ENCODE peak calls at places on chromosomes 11 and 22, in four cellular contexts. One of them, this sample, is unnamed.
A peak's percentile ranks its signal among the peaks of the same experiment; 100 is the strongest.

GRCh38 chr11:121841487-121842167 is 274.4 kb downstream of the BLID start:
- DNase-seq in glutamatergic neuron: no peak
- DNase-seq in sigmoid colon: peak; percentile 63
- DNase-seq in fibroblast of lung: peak; percentile 63
- DNase-seq in this sample: no peak

GRCh38 chr11:108973402-108974119 is 308.7 kb downstream of the DDX10 start:
- DNase-seq in sigmoid colon: no peak
- DNase-seq in glutamatergic neuron: no peak
- DNase-seq in fibroblast of lung: peak; percentile 49
- DNase-seq in this sample: no peak

GRCh38 chr22:36432592-36433317 is 45.0 kb upstream of the MYH9 start:
- DNase-seq in glutamatergic neuron: no peak
- DNase-seq in fibroblast of lung: no peak
- DNase-seq in sigmoid colon: no peak
- DNase-seq in this sample: no peak

GRCh38 chr22:46081036-46081830 is 69.1 kb upstream of the PPARA start:
- DNase-seq in fibroblast of lung: no peak
- DNase-seq in sigmoid colon: peak; percentile 76
- DNase-seq in glutamatergic neuron: peak; percentile 12
- DNase-seq in this sample: peak; percentile 79

GRCh38 chr22:43740587-43741270 is 71.4 kb downstream of the EFCAB6 start:
- DNase-seq in fibroblast of lung: no peak
- DNase-seq in glutamatergic neuron: no peak
- DNase-seq in sigmoid colon: no peak
- DNase-seq in this sample: no peak

GRCh38 chr11:72328366-72329224 is 84.6 kb upstream of the PHOX2A start:
- DNase-seq in glutamatergic neuron: no peak
- DNase-seq in fibroblast of lung: peak; percentile 46
- DNase-seq in sigmoid colon: no peak
- DNase-seq in this sample: no peak

GRCh38 chr11:1513326-1514296 is 27.0 kb upstream of the MOB2 start:
- DNase-seq in glutamatergic neuron: no peak
- DNase-seq in sigmoid colon: no peak
- DNase-seq in fibroblast of lung: no peak
- DNase-seq in this sample: peak; percentile 28

GRCh38 chr11:91796999-91797398 is 427.6 kb upstream of the FAT3 start:
- DNase-seq in glutamatergic neuron: no peak
- DNase-seq in sigmoid colon: no peak
- DNase-seq in fibroblast of lung: peak; percentile 11
- DNase-seq in this sample: no peak

GRCh38 chr11:70548976-70549375 is 150.6 kb downstream of the CTTN start:
- DNase-seq in fibroblast of lung: no peak
- DNase-seq in sigmoid colon: no peak
- DNase-seq in glutamatergic neuron: no peak
- DNase-seq in this sample: no peak

GRCh38 chr11:117197516-117198456 is 1.4 kb upstream of the TAGLN start:
- DNase-seq in glutamatergic neuron: peak; percentile 66
- DNase-seq in fibroblast of lung: peak; percentile 45
- DNase-seq in sigmoid colon: peak; percentile 95
- DNase-seq in this sample: no peak

GRCh38 chr22:42646569-42647525 is 2.3 kb downstream of the CYB5R3 start:
- DNase-seq in glutamatergic neuron: no peak
- DNase-seq in sigmoid colon: no peak
- DNase-seq in fibroblast of lung: no peak
- DNase-seq in this sample: peak; percentile 83

GRCh38 chr11:2693271-2693833 is 6.4 kb downstream of the KCNQ1OT1 start:
- DNase-seq in sigmoid colon: peak; percentile 48
- DNase-seq in fibroblast of lung: no peak
- DNase-seq in glutamatergic neuron: no peak
- DNase-seq in this sample: peak; percentile 80

GRCh38 chr11:67468056-67468455 is 995 bp downstream of the TMEM134 start:
- DNase-seq in fibroblast of lung: no peak
- DNase-seq in sigmoid colon: no peak
- DNase-seq in glutamatergic neuron: no peak
- DNase-seq in this sample: no peak

GRCh38 chr11:42085736-42086135 is 626.3 kb upstream of the LRRC4C start:
- DNase-seq in glutamatergic neuron: no peak
- DNase-seq in fibroblast of lung: no peak
- DNase-seq in sigmoid colon: no peak
- DNase-seq in this sample: no peak

GRCh38 chr11:62540804-62541671 is 5.6 kb downstream of the AHNAK start:
- DNase-seq in glutamatergic neuron: no peak
- DNase-seq in sigmoid colon: peak; percentile 75
- DNase-seq in fibroblast of lung: no peak
- DNase-seq in this sample: no peak

GRCh38 chr11:12770435-12770834 is 96.2 kb downstream of the TEAD1 start:
- DNase-seq in glutamatergic neuron: no peak
- DNase-seq in fibroblast of lung: no peak
- DNase-seq in sigmoid colon: no peak
- DNase-seq in this sample: no peak

GRCh38 chr11:117979481-117980211 is 6.5 kb upstream of the IL10RA start:
- DNase-seq in fibroblast of lung: no peak
- DNase-seq in sigmoid colon: no peak
- DNase-seq in glutamatergic neuron: no peak
- DNase-seq in this sample: no peak

GRCh38 chr11:95897731-95898130 is 26.2 kb downstream of the MTMR2 start:
- DNase-seq in sigmoid colon: no peak
- DNase-seq in fibroblast of lung: peak; percentile 67
- DNase-seq in glutamatergic neuron: no peak
- DNase-seq in this sample: no peak

GRCh38 chr11:69864589-69864929 is 45.3 kb upstream of the FGF3 start:
- DNase-seq in sigmoid colon: no peak
- DNase-seq in fibroblast of lung: no peak
- DNase-seq in glutamatergic neuron: no peak
- DNase-seq in this sample: no peak

GRCh38 chr22:49779226-49779625 is 48.4 kb downstream of the BRD1 start:
- DNase-seq in sigmoid colon: no peak
- DNase-seq in fibroblast of lung: no peak
- DNase-seq in glutamatergic neuron: no peak
- DNase-seq in this sample: peak; percentile 28
- TF ChIP-seq CTCF in sigmoid colon: no peak
- TF ChIP-seq CTCF in fibroblast of lung: no peak
- TF ChIP-seq CTCF in glutamatergic neuron: no peak
- TF ChIP-seq CTCF in this sample: no peak

GRCh38 chr11:75816561-75817239 is 1.7 kb downstream of the UVRAG start:
- DNase-seq in sigmoid colon: no peak
- DNase-seq in fibroblast of lung: no peak
- DNase-seq in glutamatergic neuron: no peak
- DNase-seq in this sample: no peak

GRCh38 chr11:75815345-75815983 is 454 bp downstream of the UVRAG start:
- DNase-seq in glutamatergic neuron: peak; percentile 58
- DNase-seq in fibroblast of lung: peak; percentile 24
- DNase-seq in sigmoid colon: peak; percentile 83
- DNase-seq in this sample: no peak

GRCh38 chr11:75823415-75823814 is 8.4 kb downstream of the UVRAG start:
- DNase-seq in fibroblast of lung: no peak
- DNase-seq in sigmoid colon: no peak
- DNase-seq in glutamatergic neuron: no peak
- DNase-seq in this sample: no peak

GRCh38 chr11:75821202-75821601 is 6.2 kb downstream of the UVRAG start:
- DNase-seq in fibroblast of lung: no peak
- DNase-seq in sigmoid colon: no peak
- DNase-seq in glutamatergic neuron: no peak
- DNase-seq in this sample: no peak

DNA sequence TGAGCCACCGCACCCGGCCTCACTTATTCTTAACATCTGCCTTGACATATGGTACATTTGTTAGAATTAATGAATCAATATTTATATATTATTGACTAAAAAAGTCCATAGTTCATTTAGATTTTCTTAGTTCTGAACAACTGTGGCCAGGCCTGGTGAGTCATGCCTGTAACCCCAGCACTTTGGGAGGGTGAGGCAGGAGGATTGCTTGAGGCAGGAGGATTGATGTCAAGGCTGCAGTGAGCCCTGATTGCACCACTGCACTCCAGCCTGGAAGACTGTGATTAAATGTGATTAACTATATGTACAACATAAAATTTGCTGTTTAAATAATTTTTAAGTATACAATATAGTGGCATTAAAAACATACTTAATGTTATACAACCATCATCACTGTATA is 5.6 kb downstream of the UVRAG start:
- DNase-seq in glutamatergic neuron: no peak
- DNase-seq in sigmoid colon: no peak
- DNase-seq in fibroblast of lung: peak; percentile 70
- DNase-seq in this sample: no peak
- TF ChIP-seq CTCF in glutamatergic neuron: no peak
- TF ChIP-seq CTCF in sigmoid colon: no peak
- TF ChIP-seq CTCF in fibroblast of lung: no peak
- TF ChIP-seq CTCF in this sample: no peak

DNA sequence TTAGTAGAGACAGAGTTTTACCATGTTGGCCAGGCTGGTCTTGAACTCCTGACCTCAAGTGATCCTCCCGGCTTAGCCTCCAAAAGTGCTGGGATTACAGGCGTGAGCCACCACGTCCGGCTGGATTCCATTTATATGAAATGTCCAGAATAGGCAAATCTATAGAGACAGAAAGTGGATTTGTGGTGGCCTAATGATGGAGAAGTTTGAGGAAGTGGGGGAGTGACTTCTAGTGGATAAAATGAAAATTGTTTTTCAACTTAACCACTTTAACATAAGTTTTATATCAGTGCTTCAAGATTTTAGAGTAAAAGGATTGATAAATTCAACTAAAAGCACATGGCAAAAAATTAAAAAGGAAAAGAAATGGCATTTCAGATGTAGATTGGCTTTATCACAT is 66.2 kb downstream of the HIPK3 start:
- DNase-seq in fibroblast of lung: no peak
- DNase-seq in sigmoid colon: no peak
- DNase-seq in glutamatergic neuron: no peak
- DNase-seq in this sample: no peak
- TF ChIP-seq CTCF in fibroblast of lung: no peak
- TF ChIP-seq CTCF in sigmoid colon: no peak
- TF ChIP-seq CTCF in glutamatergic neuron: no peak
- TF ChIP-seq CTCF in this sample: peak; percentile 39

GRCh38 chr22:40250608-40251007 is 72.9 kb downstream of the TNRC6B start:
- DNase-seq in sigmoid colon: no peak
- DNase-seq in glutamatergic neuron: no peak
- DNase-seq in fibroblast of lung: no peak
- DNase-seq in this sample: no peak

GRCh38 chr22:40249286-40249685 is 71.6 kb downstream of the TNRC6B start:
- DNase-seq in glutamatergic neuron: no peak
- DNase-seq in fibroblast of lung: no peak
- DNase-seq in sigmoid colon: no peak
- DNase-seq in this sample: no peak

GRCh38 chr22:40256501-40256900 is 78.8 kb downstream of the TNRC6B start:
- DNase-seq in fibroblast of lung: peak; percentile 15
- DNase-seq in sigmoid colon: no peak
- DNase-seq in glutamatergic neuron: no peak
- DNase-seq in this sample: no peak

GRCh38 chr22:40247976-40248375 is 70.3 kb downstream of the TNRC6B start:
- DNase-seq in fibroblast of lung: no peak
- DNase-seq in sigmoid colon: no peak
- DNase-seq in glutamatergic neuron: no peak
- DNase-seq in this sample: no peak

DNA sequence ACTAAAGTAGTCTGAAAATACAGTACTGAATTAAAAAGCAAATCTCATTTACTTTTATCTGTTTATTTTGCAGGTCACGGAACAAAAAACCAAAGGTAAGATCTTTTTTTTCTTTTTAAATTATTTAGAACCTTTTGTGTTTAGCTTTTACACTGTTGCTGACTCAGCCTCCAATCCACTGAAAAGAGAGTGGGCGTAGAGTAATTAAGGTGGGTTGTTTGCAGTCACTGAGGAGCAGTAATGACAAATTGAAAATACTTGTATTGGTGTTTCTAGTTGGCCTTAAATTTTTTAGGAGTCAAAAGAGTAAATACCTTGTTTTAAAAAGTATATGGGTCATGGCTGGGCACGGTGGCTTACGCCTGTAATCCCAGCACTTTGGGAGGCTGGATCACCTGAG is 73.4 kb downstream of the TNRC6B start:
- DNase-seq in glutamatergic neuron: no peak
- DNase-seq in sigmoid colon: no peak
- DNase-seq in fibroblast of lung: no peak
- DNase-seq in this sample: no peak
- TF ChIP-seq CTCF in glutamatergic neuron: no peak
- TF ChIP-seq CTCF in sigmoid colon: no peak
- TF ChIP-seq CTCF in fibroblast of lung: no peak
- TF ChIP-seq CTCF in this sample: no peak

DNA sequence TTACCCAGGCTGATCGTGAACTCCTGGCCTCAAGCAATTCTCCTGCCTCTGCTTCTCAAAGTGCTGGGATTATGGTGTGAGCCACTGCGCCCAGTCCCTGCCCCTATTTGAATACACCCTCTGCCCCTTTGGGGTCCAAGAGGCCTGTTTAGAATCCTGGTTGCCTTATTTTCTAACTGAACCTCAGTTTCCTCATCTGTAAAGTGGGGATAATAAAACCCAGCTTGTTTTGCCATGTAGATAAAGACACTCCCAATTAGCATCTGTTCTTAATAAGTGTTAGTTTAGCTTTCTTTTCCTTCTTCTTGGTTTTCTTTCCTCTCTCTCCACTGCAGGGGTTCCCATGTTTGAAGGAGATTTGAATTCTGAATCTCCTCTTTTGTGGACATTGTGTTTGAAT is 4.8 kb downstream of the MIAT start:
- DNase-seq in fibroblast of lung: no peak
- DNase-seq in sigmoid colon: no peak
- DNase-seq in glutamatergic neuron: no peak
- DNase-seq in this sample: no peak
- TF ChIP-seq CTCF in fibroblast of lung: no peak
- TF ChIP-seq CTCF in sigmoid colon: no peak
- TF ChIP-seq CTCF in glutamatergic neuron: no peak
- TF ChIP-seq CTCF in this sample: no peak

GRCh38 chr22:49953027-49953679 is 7.4 kb upstream of the PIM3 start:
- DNase-seq in glutamatergic neuron: no peak
- DNase-seq in fibroblast of lung: no peak
- DNase-seq in sigmoid colon: no peak
- DNase-seq in this sample: no peak
- TF ChIP-seq CTCF in glutamatergic neuron: no peak
- TF ChIP-seq CTCF in fibroblast of lung: no peak
- TF ChIP-seq CTCF in sigmoid colon: no peak
- TF ChIP-seq CTCF in this sample: no peak

DNA sequence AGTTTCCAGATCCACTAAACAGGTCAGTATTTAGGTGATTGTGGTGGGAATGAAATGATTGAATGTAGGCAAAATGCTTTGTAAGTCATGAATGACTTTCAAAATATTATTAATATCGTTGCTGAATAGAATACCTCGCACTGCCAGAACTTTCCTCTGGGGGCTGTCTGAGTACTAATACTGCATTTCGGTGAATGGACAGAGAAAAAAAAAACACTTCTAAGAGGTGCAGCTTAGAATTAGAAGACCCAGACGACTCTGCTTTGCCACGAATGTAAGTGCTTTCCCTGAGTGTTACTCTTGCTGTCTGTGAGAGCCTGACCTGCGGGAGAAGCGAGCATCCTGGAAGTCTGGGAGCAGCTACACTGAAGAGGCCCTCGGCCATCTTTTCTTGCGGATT is 95.0 kb downstream of the SCN3B start:
- DNase-seq in fibroblast of lung: peak; percentile 14
- DNase-seq in glutamatergic neuron: no peak
- DNase-seq in sigmoid colon: no peak
- DNase-seq in this sample: no peak
- TF ChIP-seq CTCF in fibroblast of lung: peak; percentile 15
- TF ChIP-seq CTCF in glutamatergic neuron: peak; percentile 45
- TF ChIP-seq CTCF in sigmoid colon: no peak
- TF ChIP-seq CTCF in this sample: peak; percentile 49

This sample was measured in chondrocyte.